ENCODE peak calls at places on chromosomes 2 and 18, in four cellular contexts. One of them, this sample, is unnamed.
A peak's percentile ranks its signal among the peaks of the same experiment; 100 is the strongest.

GRCh38 chr2:26238301-26238958 is 6.0 kb downstream of the HADHA start:
- DNase-seq in mammary epithelial cell: no peak
- DNase-seq in fibroblast of the aortic adventitia: peak; percentile 15
- DNase-seq in NCI-H2171: no peak
- DNase-seq in this sample: no peak

GRCh38 chr18:62784338-62784965 is 69.1 kb downstream of the PHLPP1 start:
- DNase-seq in mammary epithelial cell: no peak
- DNase-seq in fibroblast of the aortic adventitia: peak; percentile 14
- DNase-seq in NCI-H2171: no peak
- DNase-seq in this sample: no peak

GRCh38 chr18:5295231-5295920 is at the start of gene ZBTB14:
- DNase-seq in mammary epithelial cell: peak; percentile 35
- DNase-seq in fibroblast of the aortic adventitia: peak; percentile 43
- DNase-seq in NCI-H2171: peak; percentile 73
- DNase-seq in this sample: no peak

GRCh38 chr18:49062832-49063226 is 112.1 kb upstream of the SMAD7 start:
- DNase-seq in mammary epithelial cell: no peak
- DNase-seq in fibroblast of the aortic adventitia: no peak
- DNase-seq in NCI-H2171: no peak
- DNase-seq in this sample: no peak

GRCh38 chr18:77112161-77112801 is 20.3 kb downstream of the MBP start:
- DNase-seq in mammary epithelial cell: no peak
- DNase-seq in fibroblast of the aortic adventitia: no peak
- DNase-seq in NCI-H2171: no peak
- DNase-seq in this sample: no peak

GRCh38 chr2:130727286-130727924 is 1.5 kb upstream of the GPR148 start:
- DNase-seq in mammary epithelial cell: peak; percentile 73
- DNase-seq in fibroblast of the aortic adventitia: peak; percentile 62
- DNase-seq in NCI-H2171: peak; percentile 92
- DNase-seq in this sample: no peak

GRCh38 chr18:62499263-62499650 is 23.6 kb upstream of the ZCCHC2 start:
- DNase-seq in mammary epithelial cell: no peak
- DNase-seq in fibroblast of the aortic adventitia: no peak
- DNase-seq in NCI-H2171: no peak
- DNase-seq in this sample: no peak

GRCh38 chr2:203685081-203685621 is 21.3 kb upstream of the CD28 start:
- DNase-seq in mammary epithelial cell: peak; percentile 89
- DNase-seq in fibroblast of the aortic adventitia: peak; percentile 96
- DNase-seq in NCI-H2171: no peak
- DNase-seq in this sample: no peak

GRCh38 chr2:80199504-80199903 is 105.0 kb downstream of the LRRTM1 start:
- DNase-seq in mammary epithelial cell: no peak
- DNase-seq in fibroblast of the aortic adventitia: no peak
- DNase-seq in NCI-H2171: no peak
- DNase-seq in this sample: no peak

GRCh38 chr18:48297139-48297538 is 112.0 kb downstream of the ZBTB7C start:
- DNase-seq in mammary epithelial cell: no peak
- DNase-seq in fibroblast of the aortic adventitia: no peak
- DNase-seq in NCI-H2171: no peak
- DNase-seq in this sample: no peak

GRCh38 chr2:176583530-176584101 is 314.4 kb downstream of the MTX2 start:
- DNase-seq in mammary epithelial cell: peak; percentile 72
- DNase-seq in fibroblast of the aortic adventitia: peak; percentile 19
- DNase-seq in NCI-H2171: no peak
- DNase-seq in this sample: no peak

GRCh38 chr2:39696072-39696471 is 30.4 kb downstream of the TMEM178A start:
- DNase-seq in mammary epithelial cell: peak; percentile 42
- DNase-seq in fibroblast of the aortic adventitia: peak; percentile 74
- DNase-seq in NCI-H2171: peak; percentile 57
- DNase-seq in this sample: peak; percentile 16

GRCh38 chr2:152037711-152038110 is 61.1 kb downstream of the CACNB4 start:
- DNase-seq in mammary epithelial cell: no peak
- DNase-seq in fibroblast of the aortic adventitia: peak; percentile 37
- DNase-seq in NCI-H2171: no peak
- DNase-seq in this sample: no peak

GRCh38 chr2:16852651-16853050 is 187.0 kb upstream of the CYRIA start:
- DNase-seq in mammary epithelial cell: peak; percentile 16
- DNase-seq in fibroblast of the aortic adventitia: no peak
- DNase-seq in NCI-H2171: no peak
- DNase-seq in this sample: no peak

GRCh38 chr2:81324046-81324445 is 1019.5 kb upstream of the LRRTM1 start:
- DNase-seq in mammary epithelial cell: no peak
- DNase-seq in fibroblast of the aortic adventitia: no peak
- DNase-seq in NCI-H2171: peak; percentile 19
- DNase-seq in this sample: peak; percentile 15

GRCh38 chr2:203200866-203201265 is 38.0 kb upstream of the CYP20A1 start:
- DNase-seq in mammary epithelial cell: no peak
- DNase-seq in fibroblast of the aortic adventitia: no peak
- DNase-seq in NCI-H2171: no peak
- DNase-seq in this sample: no peak

GRCh38 chr2:176106636-176107539 is at the start of gene HOXD11:
- DNase-seq in mammary epithelial cell: peak; percentile 70
- DNase-seq in fibroblast of the aortic adventitia: peak; percentile 28
- DNase-seq in NCI-H2171: peak; percentile 34
- DNase-seq in this sample: peak; percentile 21

GRCh38 chr2:71154798-71155197 is 24.4 kb downstream of the MPHOSPH10 start:
- DNase-seq in mammary epithelial cell: peak; percentile 44
- DNase-seq in fibroblast of the aortic adventitia: no peak
- DNase-seq in NCI-H2171: no peak
- DNase-seq in this sample: no peak

GRCh38 chr2:387980-388421 is 100.1 kb upstream of the ALKAL2 start:
- DNase-seq in mammary epithelial cell: no peak
- DNase-seq in fibroblast of the aortic adventitia: no peak
- DNase-seq in NCI-H2171: no peak
- DNase-seq in this sample: no peak

GRCh38 chr2:105425936-105426625 is 27.2 kb upstream of the FHL2 start:
- DNase-seq in mammary epithelial cell: no peak
- DNase-seq in fibroblast of the aortic adventitia: no peak
- DNase-seq in NCI-H2171: no peak
- DNase-seq in this sample: no peak

GRCh38 chr2:288743-289361 is 961 bp upstream of the ALKAL2 start:
- DNase-seq in mammary epithelial cell: no peak
- DNase-seq in fibroblast of the aortic adventitia: no peak
- DNase-seq in NCI-H2171: no peak
- DNase-seq in this sample: no peak

GRCh38 chr2:38658613-38659012 is 7.3 kb upstream of the GALM start:
- DNase-seq in mammary epithelial cell: no peak
- DNase-seq in fibroblast of the aortic adventitia: no peak
- DNase-seq in NCI-H2171: no peak
- DNase-seq in this sample: no peak

GRCh38 chr2:157238296-157238695 is 19.2 kb upstream of the GALNT5 start:
- DNase-seq in mammary epithelial cell: no peak
- DNase-seq in fibroblast of the aortic adventitia: no peak
- DNase-seq in NCI-H2171: no peak
- DNase-seq in this sample: no peak

GRCh38 chr18:79791141-79791972 is 6.4 kb upstream of the KCNG2 start:
- DNase-seq in mammary epithelial cell: peak; percentile 77
- DNase-seq in fibroblast of the aortic adventitia: peak; percentile 98
- DNase-seq in NCI-H2171: no peak
- DNase-seq in this sample: no peak

GRCh38 chr2:222715729-222716128 is 44.3 kb downstream of the MOGAT1 start:
- DNase-seq in mammary epithelial cell: no peak
- DNase-seq in fibroblast of the aortic adventitia: no peak
- DNase-seq in NCI-H2171: no peak
- DNase-seq in this sample: no peak

GRCh38 chr2:45678791-45679348 is 27.4 kb downstream of the PRKCE start:
- DNase-seq in mammary epithelial cell: no peak
- DNase-seq in fibroblast of the aortic adventitia: no peak
- DNase-seq in NCI-H2171: no peak
- DNase-seq in this sample: no peak

GRCh38 chr2:69565431-69565839 is 78.1 kb downstream of the AAK1 start:
- DNase-seq in mammary epithelial cell: no peak
- DNase-seq in fibroblast of the aortic adventitia: peak; percentile 27
- DNase-seq in NCI-H2171: no peak
- DNase-seq in this sample: peak; percentile 47

GRCh38 chr18:59233017-59233410 is 13.1 kb downstream of the GRP start:
- DNase-seq in mammary epithelial cell: peak; percentile 75
- DNase-seq in fibroblast of the aortic adventitia: peak; percentile 16
- DNase-seq in NCI-H2171: no peak
- DNase-seq in this sample: no peak

GRCh38 chr2:240480834-240481623 is 45.6 kb downstream of the GPC1 start:
- DNase-seq in mammary epithelial cell: no peak
- DNase-seq in fibroblast of the aortic adventitia: no peak
- DNase-seq in NCI-H2171: no peak
- DNase-seq in this sample: no peak

GRCh38 chr2:75200140-75200985 is 1.0 kb upstream of the TACR1 start:
- DNase-seq in mammary epithelial cell: peak; percentile 38
- DNase-seq in fibroblast of the aortic adventitia: peak; percentile 38
- DNase-seq in NCI-H2171: peak; percentile 71
- DNase-seq in this sample: peak; percentile 74

GRCh38 chr2:219476605-219477578 is 21.8 kb upstream of the GMPPA start:
- DNase-seq in mammary epithelial cell: no peak
- DNase-seq in fibroblast of the aortic adventitia: no peak
- DNase-seq in NCI-H2171: no peak
- DNase-seq in this sample: no peak

GRCh38 chr2:213649176-213649575 is 364.9 kb downstream of the SPAG16 start:
- DNase-seq in mammary epithelial cell: no peak
- DNase-seq in fibroblast of the aortic adventitia: no peak
- DNase-seq in NCI-H2171: no peak
- DNase-seq in this sample: no peak

GRCh38 chr2:239929504-239929903 is 95.6 kb downstream of the NDUFA10 start:
- DNase-seq in mammary epithelial cell: no peak
- DNase-seq in fibroblast of the aortic adventitia: no peak
- DNase-seq in NCI-H2171: no peak
- DNase-seq in this sample: no peak

GRCh38 chr2:50065845-50066244 is 911.5 kb upstream of the FSHR start:
- DNase-seq in mammary epithelial cell: no peak
- DNase-seq in fibroblast of the aortic adventitia: no peak
- DNase-seq in NCI-H2171: no peak
- DNase-seq in this sample: no peak

GRCh38 chr2:217650716-217651360 is 352.0 kb downstream of the TNS1 start:
- DNase-seq in mammary epithelial cell: peak; percentile 63
- DNase-seq in fibroblast of the aortic adventitia: peak; percentile 76
- DNase-seq in NCI-H2171: peak; percentile 17
- DNase-seq in this sample: peak; percentile 61

This sample was measured in NCI-H1694.